ENCODE peak calls at places on chromosomes 16 and 17, in five cellular contexts. One of them, this sample, is unnamed.
A peak's percentile ranks its signal among the peaks of the same experiment; 100 is the strongest.

GRCh38 chr16:67915831-67916723 is 15.6 kb downstream of the CTRL start:
- DNase-seq in heart left ventricle: peak; percentile 48
- DNase-seq in tibial nerve: no peak
- DNase-seq in nephron progenitor cell: no peak
- DNase-seq in stomach: peak; percentile 81
- DNase-seq in this sample: no peak

GRCh38 chr17:48814504-48814903 is 2.5 kb downstream of the TTLL6 start:
- DNase-seq in stomach: peak; percentile 61
- DNase-seq in tibial nerve: no peak
- DNase-seq in nephron progenitor cell: peak; percentile 60
- DNase-seq in heart left ventricle: peak; percentile 56
- DNase-seq in this sample: peak; percentile 45

GRCh38 chr17:79272666-79273219 is 198.1 kb downstream of the ENGASE start:
- DNase-seq in tibial nerve: no peak
- DNase-seq in stomach: no peak
- DNase-seq in nephron progenitor cell: no peak
- DNase-seq in heart left ventricle: no peak
- DNase-seq in this sample: no peak

GRCh38 chr17:32739722-32740121 is 137.2 kb downstream of the MYO1D start:
- DNase-seq in nephron progenitor cell: no peak
- DNase-seq in stomach: no peak
- DNase-seq in heart left ventricle: no peak
- DNase-seq in tibial nerve: no peak
- DNase-seq in this sample: no peak

GRCh38 chr17:8019665-8020064 is 17.2 kb downstream of the GUCY2D start:
- DNase-seq in stomach: peak; percentile 62
- DNase-seq in heart left ventricle: no peak
- DNase-seq in tibial nerve: no peak
- DNase-seq in nephron progenitor cell: no peak
- DNase-seq in this sample: no peak

GRCh38 chr17:76593338-76593737 is 7.7 kb upstream of the ST6GALNAC2 start:
- DNase-seq in stomach: no peak
- DNase-seq in tibial nerve: no peak
- DNase-seq in heart left ventricle: no peak
- DNase-seq in nephron progenitor cell: no peak
- DNase-seq in this sample: no peak

GRCh38 chr16:71255721-71256120 is 25.2 kb upstream of the HYDIN start:
- DNase-seq in nephron progenitor cell: peak; percentile 4
- DNase-seq in heart left ventricle: no peak
- DNase-seq in tibial nerve: no peak
- DNase-seq in stomach: no peak
- DNase-seq in this sample: peak; percentile 22

GRCh38 chr17:12958786-12959185 is 59.0 kb downstream of the ELAC2 start:
- DNase-seq in nephron progenitor cell: no peak
- DNase-seq in tibial nerve: no peak
- DNase-seq in stomach: no peak
- DNase-seq in heart left ventricle: no peak
- DNase-seq in this sample: no peak

GRCh38 chr16:11986521-11987057 is 10.1 kb downstream of the SNX29 start:
- DNase-seq in stomach: no peak
- DNase-seq in tibial nerve: no peak
- DNase-seq in nephron progenitor cell: no peak
- DNase-seq in heart left ventricle: no peak
- DNase-seq in this sample: no peak

GRCh38 chr17:79949646-79950292 is 85.9 kb downstream of the TBC1D16 start:
- DNase-seq in tibial nerve: no peak
- DNase-seq in stomach: no peak
- DNase-seq in nephron progenitor cell: no peak
- DNase-seq in heart left ventricle: no peak
- DNase-seq in this sample: no peak

GRCh38 chr17:38747385-38748328 is 479 bp downstream of the PCGF2 start:
- DNase-seq in heart left ventricle: peak; percentile 69
- DNase-seq in tibial nerve: no peak
- DNase-seq in stomach: no peak
- DNase-seq in nephron progenitor cell: peak; percentile 78
- DNase-seq in this sample: peak; percentile 40

GRCh38 chr16:1884155-1884760 is 12.3 kb upstream of the MEIOB start:
- DNase-seq in heart left ventricle: no peak
- DNase-seq in tibial nerve: no peak
- DNase-seq in stomach: no peak
- DNase-seq in nephron progenitor cell: no peak
- DNase-seq in this sample: no peak

GRCh38 chr17:66507982-66508760 is 205.8 kb downstream of the PRKCA start:
- DNase-seq in heart left ventricle: no peak
- DNase-seq in tibial nerve: no peak
- DNase-seq in nephron progenitor cell: no peak
- DNase-seq in stomach: no peak
- DNase-seq in this sample: no peak

GRCh38 chr16:35011-35775 is 18.2 kb downstream of the POLR3K start:
- DNase-seq in nephron progenitor cell: no peak
- DNase-seq in stomach: no peak
- DNase-seq in tibial nerve: no peak
- DNase-seq in heart left ventricle: no peak
- DNase-seq in this sample: no peak

GRCh38 chr17:39925282-39926134 is 1.9 kb downstream of the ORMDL3 start:
- DNase-seq in heart left ventricle: no peak
- DNase-seq in nephron progenitor cell: no peak
- DNase-seq in stomach: no peak
- DNase-seq in tibial nerve: no peak
- DNase-seq in this sample: no peak

GRCh38 chr17:66915204-66915611 is 49.3 kb upstream of the CACNG4 start:
- DNase-seq in stomach: peak; percentile 52
- DNase-seq in heart left ventricle: no peak
- DNase-seq in tibial nerve: no peak
- DNase-seq in nephron progenitor cell: no peak
- DNase-seq in this sample: no peak

GRCh38 chr16:3562914-3563480 is 14.2 kb downstream of the NLRC3 start:
- DNase-seq in nephron progenitor cell: no peak
- DNase-seq in tibial nerve: no peak
- DNase-seq in stomach: no peak
- DNase-seq in heart left ventricle: no peak
- DNase-seq in this sample: no peak

GRCh38 chr17:41382396-41382795 is 290 bp upstream of the KRT34 start:
- DNase-seq in heart left ventricle: no peak
- DNase-seq in tibial nerve: no peak
- DNase-seq in stomach: no peak
- DNase-seq in nephron progenitor cell: no peak
- DNase-seq in this sample: no peak

GRCh38 chr16:27408012-27408601 is 6.1 kb downstream of the IL21R start:
- DNase-seq in tibial nerve: no peak
- DNase-seq in nephron progenitor cell: no peak
- DNase-seq in stomach: no peak
- DNase-seq in heart left ventricle: no peak
- DNase-seq in this sample: no peak

GRCh38 chr17:81512984-81513668 is 527 bp upstream of the ACTG1 start:
- DNase-seq in heart left ventricle: peak; percentile 80
- DNase-seq in nephron progenitor cell: peak; percentile 65
- DNase-seq in stomach: peak; percentile 70
- DNase-seq in tibial nerve: peak; percentile 58
- DNase-seq in this sample: peak; percentile 55

GRCh38 chr16:84763629-84764028 is 56.2 kb upstream of the CRISPLD2 start:
- DNase-seq in heart left ventricle: no peak
- DNase-seq in tibial nerve: no peak
- DNase-seq in nephron progenitor cell: no peak
- DNase-seq in stomach: no peak
- DNase-seq in this sample: no peak

GRCh38 chr17:77140878-77141767 is at the start of gene SEC14L1:
- DNase-seq in tibial nerve: peak; percentile 27
- DNase-seq in heart left ventricle: peak; percentile 69
- DNase-seq in stomach: peak; percentile 49
- DNase-seq in nephron progenitor cell: peak; percentile 61
- DNase-seq in this sample: peak; percentile 28

GRCh38 chr17:39139137-39139516 is 12.3 kb downstream of the PLXDC1 start:
- DNase-seq in nephron progenitor cell: no peak
- DNase-seq in tibial nerve: no peak
- DNase-seq in heart left ventricle: no peak
- DNase-seq in stomach: no peak
- DNase-seq in this sample: no peak

GRCh38 chr17:48483471-48484131 is 47.2 kb downstream of the HOXB1 start:
- DNase-seq in heart left ventricle: no peak
- DNase-seq in stomach: no peak
- DNase-seq in nephron progenitor cell: no peak
- DNase-seq in tibial nerve: no peak
- DNase-seq in this sample: no peak

GRCh38 chr17:2090804-2091534 is 36.1 kb downstream of the HIC1 start:
- DNase-seq in stomach: no peak
- DNase-seq in heart left ventricle: peak; percentile 80
- DNase-seq in nephron progenitor cell: peak; percentile 53
- DNase-seq in tibial nerve: peak; percentile 59
- DNase-seq in this sample: no peak

GRCh38 chr16:14070555-14070876 is 603 bp upstream of the MRTFB start:
- DNase-seq in nephron progenitor cell: no peak
- DNase-seq in stomach: no peak
- DNase-seq in tibial nerve: no peak
- DNase-seq in heart left ventricle: no peak
- DNase-seq in this sample: no peak

GRCh38 chr17:78314683-78315354 is 45.1 kb downstream of the SOCS3 start:
- DNase-seq in stomach: no peak
- DNase-seq in heart left ventricle: no peak
- DNase-seq in nephron progenitor cell: no peak
- DNase-seq in tibial nerve: no peak
- DNase-seq in this sample: no peak

GRCh38 chr17:75032896-75033294 is 13.9 kb downstream of the ATP5PD start:
- DNase-seq in heart left ventricle: peak; percentile 51
- DNase-seq in nephron progenitor cell: no peak
- DNase-seq in tibial nerve: no peak
- DNase-seq in stomach: no peak
- DNase-seq in this sample: no peak

GRCh38 chr17:50248255-50248654 is 26.0 kb upstream of the TMEM92 start:
- DNase-seq in tibial nerve: no peak
- DNase-seq in stomach: no peak
- DNase-seq in nephron progenitor cell: no peak
- DNase-seq in heart left ventricle: no peak
- DNase-seq in this sample: no peak

GRCh38 chr17:50244771-50245170 is 29.5 kb upstream of the TMEM92 start:
- DNase-seq in stomach: no peak
- DNase-seq in nephron progenitor cell: no peak
- DNase-seq in tibial nerve: no peak
- DNase-seq in heart left ventricle: no peak
- DNase-seq in this sample: no peak

DNA sequence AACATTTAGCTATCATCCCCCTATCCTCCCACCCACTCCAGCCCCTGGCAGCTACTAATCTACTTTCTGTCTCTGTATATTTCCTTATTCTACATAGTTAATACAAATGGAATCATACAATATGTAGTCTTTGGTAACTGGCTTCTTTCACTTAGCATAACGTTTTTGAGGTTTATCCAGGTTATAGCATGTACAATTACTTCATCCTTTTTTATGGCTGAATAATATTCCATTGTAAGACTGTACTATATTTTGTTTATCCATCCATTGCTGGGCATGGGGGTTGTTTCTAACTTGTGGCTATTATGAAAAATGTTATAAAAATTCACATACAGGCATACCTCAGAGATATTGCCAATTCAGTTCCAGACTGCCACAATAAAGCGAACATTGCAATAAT is 24.4 kb upstream of the TMEM92 start:
- DNase-seq in heart left ventricle: no peak
- DNase-seq in stomach: no peak
- DNase-seq in nephron progenitor cell: no peak
- DNase-seq in tibial nerve: no peak
- DNase-seq in this sample: no peak
- TF ChIP-seq CTCF in heart left ventricle: no peak
- TF ChIP-seq CTCF in stomach: no peak
- TF ChIP-seq CTCF in nephron progenitor cell: no peak
- TF ChIP-seq CTCF in tibial nerve: no peak
- TF ChIP-seq CTCF in this sample: no peak

GRCh38 chr17:28871056-28871579 is 16.3 kb downstream of the ERAL1 start:
- DNase-seq in nephron progenitor cell: no peak
- DNase-seq in heart left ventricle: no peak
- DNase-seq in stomach: no peak
- DNase-seq in tibial nerve: no peak
- DNase-seq in this sample: no peak

GRCh38 chr17:28865946-28866752 is 11.3 kb downstream of the ERAL1 start:
- DNase-seq in nephron progenitor cell: no peak
- DNase-seq in stomach: no peak
- DNase-seq in tibial nerve: no peak
- DNase-seq in heart left ventricle: no peak
- DNase-seq in this sample: no peak

GRCh38 chr17:28864991-28865849 is 10.4 kb downstream of the ERAL1 start:
- DNase-seq in stomach: peak; percentile 51
- DNase-seq in heart left ventricle: no peak
- DNase-seq in tibial nerve: no peak
- DNase-seq in nephron progenitor cell: no peak
- DNase-seq in this sample: no peak

GRCh38 chr17:28862497-28862896 is 7.7 kb downstream of the ERAL1 start:
- DNase-seq in tibial nerve: no peak
- DNase-seq in heart left ventricle: no peak
- DNase-seq in nephron progenitor cell: no peak
- DNase-seq in stomach: no peak
- DNase-seq in this sample: no peak

DNA sequence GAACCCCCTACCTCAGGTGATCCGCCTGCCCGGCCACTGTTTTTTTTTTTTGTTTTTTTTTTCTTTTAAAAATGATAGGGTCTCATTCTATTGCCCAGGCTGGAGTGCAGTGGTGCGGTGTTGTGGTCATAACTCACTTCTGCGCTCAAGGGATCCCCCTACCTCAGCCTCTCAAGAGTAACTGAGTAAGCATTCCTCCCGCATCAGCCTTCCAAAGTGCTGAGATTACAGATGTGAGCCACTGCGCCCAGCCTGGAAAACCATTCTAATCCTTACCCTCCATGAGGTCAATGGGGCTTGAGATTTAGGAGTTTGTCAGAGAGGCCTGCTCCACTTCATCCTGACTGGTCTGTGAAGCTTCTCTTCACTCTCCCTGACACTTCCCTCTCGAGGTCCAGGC is 12.5 kb downstream of the ERAL1 start:
- DNase-seq in tibial nerve: no peak
- DNase-seq in heart left ventricle: no peak
- DNase-seq in nephron progenitor cell: no peak
- DNase-seq in stomach: no peak
- DNase-seq in this sample: no peak
- TF ChIP-seq CTCF in tibial nerve: no peak
- TF ChIP-seq CTCF in heart left ventricle: no peak
- TF ChIP-seq CTCF in nephron progenitor cell: no peak
- TF ChIP-seq CTCF in stomach: no peak
- TF ChIP-seq CTCF in this sample: no peak

GRCh38 chr17:53630638-53631037 is 192.1 kb upstream of the KIF2B start:
- DNase-seq in tibial nerve: no peak
- DNase-seq in heart left ventricle: no peak
- DNase-seq in stomach: no peak
- DNase-seq in nephron progenitor cell: no peak
- DNase-seq in this sample: no peak
- TF ChIP-seq CTCF in tibial nerve: no peak
- TF ChIP-seq CTCF in heart left ventricle: no peak
- TF ChIP-seq CTCF in stomach: no peak
- TF ChIP-seq CTCF in nephron progenitor cell: no peak
- TF ChIP-seq CTCF in this sample: no peak

DNA sequence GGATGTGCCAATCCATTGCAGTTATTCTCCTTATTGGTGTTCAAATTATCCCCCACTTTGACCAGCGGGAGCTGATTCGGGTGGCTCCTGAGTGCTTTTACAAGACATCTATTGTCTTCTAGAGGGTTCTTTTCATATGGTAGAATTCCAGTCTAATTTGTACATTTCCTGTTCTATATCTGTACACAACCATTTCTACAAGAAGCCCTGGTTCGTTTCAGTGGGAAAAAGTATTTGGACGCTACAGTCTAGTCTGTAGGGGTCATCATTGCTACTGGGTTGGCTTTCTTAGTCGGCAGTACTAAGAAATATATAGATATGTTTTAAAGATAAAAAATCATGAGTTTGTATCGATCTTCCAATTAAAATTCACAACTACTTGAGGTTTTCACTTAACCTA is 262.6 kb downstream of the MAP2K6 start:
- DNase-seq in heart left ventricle: no peak
- DNase-seq in tibial nerve: no peak
- DNase-seq in nephron progenitor cell: no peak
- DNase-seq in stomach: no peak
- DNase-seq in this sample: no peak
- TF ChIP-seq CTCF in heart left ventricle: peak; percentile 22
- TF ChIP-seq CTCF in tibial nerve: peak; percentile 8
- TF ChIP-seq CTCF in nephron progenitor cell: no peak
- TF ChIP-seq CTCF in stomach: no peak
- TF ChIP-seq CTCF in this sample: no peak

This sample was measured in neural crest cell.